ENCODE peak calls at places on chromosomes 5 and 9, in eight cellular contexts. S is HCT116, A is nephron progenitor cell, Z is head of caudate nucleus, G is cardiac fibroblast, C is epithelial cell of esophagus, V is T follicular helper cell, W is NCI-H1092 treated with DMSO at 0.1 percent for 48 hours. H is an unnamed sample.

GRCh38 chr5:178421699-178422399 is 168.3 kb downstream of the COL23A1 start:
- DNase-seq in S (no peak), A (no peak), Z (no peak), G (no peak), C (no peak), V (no peak), W (no peak), H (no peak)

GRCh38 chr9:31027678-31028077 is 1356.8 kb upstream of the ACO1 start:
- DNase-seq in S (no peak), A (no peak), Z (no peak), G (no peak), C (peak), V (no peak), W (no peak), H (no peak)

GRCh38 chr9:99305124-99305523 is 83.0 kb downstream of the SEC61B start:
- DNase-seq in S (no peak), A (no peak), Z (no peak), G (no peak), C (no peak), V (no peak), W (no peak), H (no peak)

GRCh38 chr9:112443200-112443599 is 43.4 kb upstream of the KIAA1958 start:
- DNase-seq in S (no peak), A (no peak), Z (peak), G (peak), C (peak), V (no peak), W (no peak), H (peak)

GRCh38 chr5:151320481-151320880 is 16.9 kb upstream of the SLC36A3 start:
- DNase-seq in S (no peak), A (no peak), Z (no peak), G (no peak), C (no peak), V (no peak), W (no peak), H (no peak)

GRCh38 chr5:516338-516925 is 7.8 kb downstream of the SLC9A3 start:
- DNase-seq in S (no peak), A (no peak), Z (no peak), G (no peak), C (peak), V (no peak), W (no peak), H (no peak)

GRCh38 chr9:97632406-97632991 is 669 bp downstream of the TSTD2 start:
- DNase-seq in S (no peak), A (peak), Z (peak), G (peak), C (no peak), V (peak), W (peak), H (peak)

GRCh38 chr9:24045150-24045549 is 219.1 kb upstream of the ELAVL2 start:
- DNase-seq in S (no peak), A (no peak), Z (no peak), G (no peak), C (no peak), V (no peak), W (no peak), H (no peak)

GRCh38 chr9:133813749-133814585 is 75.8 kb upstream of the SARDH start:
- DNase-seq in S (no peak), A (no peak), Z (no peak), G (no peak), C (no peak), V (no peak), W (no peak), H (peak)

GRCh38 chr5:178163772-178164735 is 10.4 kb upstream of the NHP2 start:
- DNase-seq in S (peak), A (peak), Z (peak), G (peak), C (peak), V (peak), W (peak), H (peak)

GRCh38 chr9:80707120-80707519 is 982.2 kb downstream of the TLE1 start:
- DNase-seq in S (no peak), A (no peak), Z (no peak), G (peak), C (peak), V (no peak), W (no peak), H (peak)

GRCh38 chr9:124062172-124062571 is 50.6 kb downstream of the LHX2 start:
- DNase-seq in S (no peak), A (no peak), Z (no peak), G (no peak), C (no peak), V (no peak), W (no peak), H (no peak)

GRCh38 chr5:138773215-138773614 is 20.0 kb downstream of the CTNNA1 start:
- DNase-seq in S (no peak), A (no peak), Z (no peak), G (no peak), C (no peak), V (no peak), W (no peak), H (peak)

GRCh38 chr5:6490693-6491092 is 42.0 kb downstream of the UBE2QL1 start:
- DNase-seq in S (no peak), A (no peak), Z (no peak), G (no peak), C (no peak), V (no peak), W (no peak), H (no peak)

GRCh38 chr5:74903165-74903787 is 37.1 kb upstream of the FAM169A start:
- DNase-seq in S (peak), A (peak), Z (no peak), G (peak), C (peak), V (no peak), W (no peak), H (peak)

H was measured in fibroblast of mammary gland.